ENCODE peak calls at places on chromosomes 6 and 20, in ten cellular contexts. J, S, T, H, I, X, D, N, G and C are unnamed samples.

GRCh38 chr20:325889-326644 is 715 bp downstream of the SOX12 start:
- DNase-seq in H (peak; percentile 58), T (peak; percentile 86), N (peak; percentile 53), I (no peak), G (peak; percentile 30), J (peak; percentile 78), X (peak; percentile 72), D (peak; percentile 80), S (no peak), C (peak; percentile 84)

GRCh38 chr6:15690451-15690961 is 27.7 kb upstream of the DTNBP1 start:
- DNase-seq in X (no peak), T (no peak), S (no peak), N (no peak), I (no peak), D (no peak), J (no peak), H (no peak), G (no peak), C (no peak)

GRCh38 chr6:169863149-169863525 is 111.7 kb downstream of the ERMARD start:
- DNase-seq in D (no peak), N (no peak), T (no peak), G (no peak), H (no peak), S (no peak), X (no peak), J (no peak), I (no peak), C (no peak)

GRCh38 chr6:16837217-16837972 is 76.1 kb upstream of the ATXN1 start:
- DNase-seq in I (no peak), T (no peak), D (no peak), H (no peak), J (no peak), G (no peak), X (no peak), S (no peak), N (no peak), C (no peak)

GRCh38 chr20:50744143-50744792 is 12.9 kb downstream of the PARD6B start:
- DNase-seq in N (no peak), X (peak; percentile 75), D (no peak), G (peak; percentile 89), S (no peak), H (peak; percentile 68), T (peak; percentile 82), I (peak; percentile 66), J (peak; percentile 87), C (no peak)

GRCh38 chr6:17938885-17939284 is 48.5 kb downstream of the KIF13A start:
- DNase-seq in X (no peak), N (no peak), H (no peak), G (peak; percentile 26), I (peak; percentile 13), D (no peak), J (no peak), S (no peak), T (no peak), C (no peak)

GRCh38 chr20:36093025-36093803 is 61.3 kb upstream of the EPB41L1 start:
- DNase-seq in G (peak; percentile 44), T (peak; percentile 77), D (peak; percentile 90), I (no peak), X (peak; percentile 63), J (peak; percentile 72), S (peak; percentile 22), N (peak; percentile 35), H (peak; percentile 79), C (peak; percentile 39)

GRCh38 chr6:166957087-166957804 is 896 bp upstream of the RNASET2 start:
- DNase-seq in H (peak; percentile 79), I (no peak), T (peak; percentile 77), N (peak; percentile 52), J (peak; percentile 66), S (peak; percentile 13), X (peak; percentile 75), D (peak; percentile 82), G (no peak), C (peak; percentile 82)

GRCh38 chr6:53795254-53795701 is 473 bp downstream of the LRRC1 start:
- DNase-seq in G (peak; percentile 53), S (no peak), J (no peak), N (no peak), T (no peak), X (peak; percentile 63), I (no peak), D (no peak), H (peak; percentile 39), C (no peak)

GRCh38 chr20:17443326-17443858 is 87.8 kb downstream of the BFSP1 start:
- DNase-seq in X (no peak), S (no peak), I (no peak), J (no peak), G (no peak), T (no peak), N (no peak), D (no peak), H (no peak), C (no peak)

GRCh38 chr6:168666751-168667427 is 225.9 kb downstream of the SMOC2 start:
- DNase-seq in T (peak; percentile 9), D (no peak), H (no peak), G (no peak), S (no peak), J (no peak), X (no peak), I (no peak), N (no peak), C (no peak)

GRCh38 chr20:33130553-33130952 is 37.4 kb upstream of the BPIFA2 start:
- DNase-seq in D (no peak), T (no peak), I (no peak), N (no peak), J (no peak), X (no peak), S (no peak), G (peak; percentile 1), H (no peak), C (no peak)

GRCh38 chr20:48722737-48723191 is 105.0 kb downstream of the PREX1 start:
- DNase-seq in N (peak; percentile 37), J (no peak), S (no peak), X (no peak), I (no peak), T (peak; percentile 90), G (no peak), H (no peak), D (no peak), C (peak; percentile 60)

GRCh38 chr6:106383573-106383972 is 23.1 kb downstream of the CRYBG1 start:
- DNase-seq in H (no peak), J (no peak), I (no peak), S (no peak), N (no peak), G (peak; percentile 56), X (no peak), T (no peak), D (no peak), C (no peak)

GRCh38 chr20:16575390-16576140 is 2.3 kb upstream of the KIF16B start:
- DNase-seq in T (no peak), X (no peak), J (no peak), S (no peak), D (peak; percentile 20), G (no peak), I (no peak), H (no peak), N (peak; percentile 6), C (no peak)

DNA sequence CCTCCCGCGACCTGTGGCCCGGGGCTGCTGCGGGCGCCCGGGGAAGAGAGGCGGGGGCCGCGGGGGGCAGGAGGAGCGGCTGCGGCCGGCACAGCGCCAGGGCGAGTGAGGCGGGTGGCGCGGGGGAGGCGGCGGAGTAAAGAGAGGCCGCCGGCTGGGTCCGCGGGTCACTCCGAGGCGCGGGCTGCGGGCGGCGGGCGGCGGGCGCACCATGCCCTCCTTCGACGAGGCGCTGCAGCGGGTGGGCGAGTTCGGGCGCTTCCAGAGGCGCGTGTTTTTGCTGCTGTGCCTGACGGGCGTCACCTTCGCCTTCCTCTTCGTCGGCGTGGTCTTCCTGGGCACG is at the start of gene SLC22A3:
- DNase-seq in D (peak; percentile 66), H (peak; percentile 54), T (no peak), N (no peak), J (peak; percentile 74), G (no peak), X (peak; percentile 74), I (no peak), S (no peak), C (no peak)
- H3K4me3 ChIP-seq in D (peak within 1 kb of the TSS; percentile 57), H (peak within 1 kb of the TSS; percentile 60), T (peak within 1 kb of the TSS; percentile 75), N (no peak within 1 kb of the TSS), J (peak within 1 kb of the TSS; percentile 85), G (peak within 1 kb of the TSS; percentile 31), X (peak within 1 kb of the TSS; percentile 80), I (peak within 1 kb of the TSS; percentile 19), S (peak within 1 kb of the TSS; percentile 72), C (no peak within 1 kb of the TSS)

GRCh38 chr6:41191569-41191968 is 9.4 kb downstream of the TREML2 start:
- DNase-seq in D (peak; percentile 78), J (no peak), H (peak; percentile 15), G (no peak), X (no peak), N (peak; percentile 48), T (no peak), S (no peak), I (no peak), C (peak; percentile 37)
- TF ChIP-seq CTCF in D (peak; percentile 64), J (peak; percentile 20), H (no peak), G (peak; percentile 64), X (peak; percentile 59), N (no peak), T (no peak), S (no peak), I (peak; percentile 56), C (peak; percentile 65)

GRCh38 chr6:36319436-36319762 is 17.3 kb downstream of the BNIP5 start:
- DNase-seq in T (no peak), J (no peak), D (no peak), I (no peak), S (no peak), H (peak; percentile 82), G (no peak), N (no peak), X (no peak), C (no peak)
- H3K36me3 ChIP-seq in T (no peaks in the 10 kb centered on the region), J (no peaks in the 10 kb centered on the region), D (no peaks in the 10 kb centered on the region), I (no peaks in the 10 kb centered on the region), S (no peaks in the 10 kb centered on the region), H (no peaks in the 10 kb centered on the region), G (no peaks in the 10 kb centered on the region), N (no peaks in the 10 kb centered on the region), X (no peaks in the 10 kb centered on the region), C (no peaks in the 10 kb centered on the region)

GRCh38 chr6:50825375-50826036 is 6.8 kb downstream of the TFAP2B start:
- DNase-seq in H (no peak), X (no peak), I (no peak), T (no peak), J (no peak), G (no peak), D (no peak), S (no peak), N (no peak), C (no peak)

GRCh38 chr6:50824505-50824904 is 5.8 kb downstream of the TFAP2B start:
- DNase-seq in H (no peak), T (no peak), S (no peak), G (no peak), N (no peak), D (no peak), J (no peak), I (no peak), X (no peak), C (no peak)

GRCh38 chr6:50829898-50830439 is 11.3 kb downstream of the TFAP2B start:
- DNase-seq in J (no peak), H (no peak), D (no peak), X (no peak), G (no peak), T (no peak), N (no peak), I (no peak), S (no peak), C (no peak)

GRCh38 chr6:50826037-50826761 is 7.5 kb downstream of the TFAP2B start:
- DNase-seq in I (no peak), N (no peak), S (no peak), T (no peak), G (no peak), H (no peak), D (no peak), J (no peak), X (no peak), C (no peak)

GRCh38 chr6:50826803-50827202 is 8.1 kb downstream of the TFAP2B start:
- DNase-seq in G (no peak), S (no peak), H (no peak), N (no peak), X (no peak), D (no peak), I (no peak), J (no peak), T (no peak), C (no peak)
- H3K4me3 ChIP-seq in G (no peak overlapping the region), S (peak overlapping the region; percentile 30), H (no peak overlapping the region), N (no peak overlapping the region), X (no peak overlapping the region), D (no peak overlapping the region), I (no peak overlapping the region), J (no peak overlapping the region), T (no peak overlapping the region), C (no peak overlapping the region)